ENCODE peak calls at places on chromosomes 7 and 10, in six cellular contexts. One of them, this sample, is unnamed.

GRCh38 chr7:137628211-137628610 is 218.6 kb downstream of the DGKI start:
- DNase-seq in progenitor cell of endocrine pancreas: no peak
- DNase-seq in NCI-H1417: no peak
- DNase-seq in A172: no peak
- DNase-seq in stomach: no peak
- DNase-seq in activated gamma-delta T cell treated with Interleukin-2 at 50 U/mL for 16 hours: no peak
- DNase-seq in this sample: no peak

GRCh38 chr7:142802301-142802700 is 31.5 kb downstream of the PRSS2 start:
- DNase-seq in progenitor cell of endocrine pancreas: no peak
- DNase-seq in NCI-H1417: no peak
- DNase-seq in A172: no peak
- DNase-seq in stomach: no peak
- DNase-seq in activated gamma-delta T cell treated with Interleukin-2 at 50 U/mL for 16 hours: no peak
- DNase-seq in this sample: no peak

GRCh38 chr10:126222736-126223511 is 165.4 kb downstream of the ADAM12 start:
- DNase-seq in progenitor cell of endocrine pancreas: no peak
- DNase-seq in NCI-H1417: no peak
- DNase-seq in A172: no peak
- DNase-seq in stomach: no peak
- DNase-seq in activated gamma-delta T cell treated with Interleukin-2 at 50 U/mL for 16 hours: no peak
- DNase-seq in this sample: no peak

GRCh38 chr10:50027195-50027594 is 39.0 kb downstream of the AGAP6 start:
- DNase-seq in progenitor cell of endocrine pancreas: no peak
- DNase-seq in NCI-H1417: no peak
- DNase-seq in A172: no peak
- DNase-seq in stomach: no peak
- DNase-seq in activated gamma-delta T cell treated with Interleukin-2 at 50 U/mL for 16 hours: no peak
- DNase-seq in this sample: no peak

GRCh38 chr7:67854784-67855183 is 858.2 kb downstream of the TYW1 start:
- DNase-seq in progenitor cell of endocrine pancreas: no peak
- DNase-seq in NCI-H1417: no peak
- DNase-seq in A172: no peak
- DNase-seq in stomach: no peak
- DNase-seq in activated gamma-delta T cell treated with Interleukin-2 at 50 U/mL for 16 hours: no peak
- DNase-seq in this sample: no peak

GRCh38 chr7:13414181-13414580 is 575.3 kb downstream of the ETV1 start:
- DNase-seq in progenitor cell of endocrine pancreas: no peak
- DNase-seq in NCI-H1417: no peak
- DNase-seq in A172: no peak
- DNase-seq in stomach: no peak
- DNase-seq in activated gamma-delta T cell treated with Interleukin-2 at 50 U/mL for 16 hours: no peak
- DNase-seq in this sample: no peak

GRCh38 chr7:74418538-74418937 is 35.2 kb upstream of the GTF2IRD1 start:
- DNase-seq in progenitor cell of endocrine pancreas: no peak
- DNase-seq in NCI-H1417: no peak
- DNase-seq in A172: no peak
- DNase-seq in stomach: no peak
- DNase-seq in activated gamma-delta T cell treated with Interleukin-2 at 50 U/mL for 16 hours: no peak
- DNase-seq in this sample: no peak

GRCh38 chr7:1366801-1367405 is 92.4 kb downstream of the MICALL2 start:
- DNase-seq in progenitor cell of endocrine pancreas: no peak
- DNase-seq in NCI-H1417: no peak
- DNase-seq in A172: no peak
- DNase-seq in stomach: no peak
- DNase-seq in activated gamma-delta T cell treated with Interleukin-2 at 50 U/mL for 16 hours: no peak
- DNase-seq in this sample: no peak

GRCh38 chr7:11212080-11212711 is 238.5 kb downstream of the PHF14 start:
- DNase-seq in progenitor cell of endocrine pancreas: peak
- DNase-seq in NCI-H1417: peak
- DNase-seq in A172: peak
- DNase-seq in stomach: peak
- DNase-seq in activated gamma-delta T cell treated with Interleukin-2 at 50 U/mL for 16 hours: peak
- DNase-seq in this sample: no peak

GRCh38 chr7:135744938-135745701 is 3.5 kb downstream of the FAM180A start:
- DNase-seq in progenitor cell of endocrine pancreas: no peak
- DNase-seq in NCI-H1417: no peak
- DNase-seq in A172: peak
- DNase-seq in stomach: no peak
- DNase-seq in activated gamma-delta T cell treated with Interleukin-2 at 50 U/mL for 16 hours: no peak
- DNase-seq in this sample: no peak

GRCh38 chr7:128497405-128497804 is 20.9 kb downstream of the METTL2B start:
- DNase-seq in progenitor cell of endocrine pancreas: no peak
- DNase-seq in NCI-H1417: no peak
- DNase-seq in A172: no peak
- DNase-seq in stomach: no peak
- DNase-seq in activated gamma-delta T cell treated with Interleukin-2 at 50 U/mL for 16 hours: no peak
- DNase-seq in this sample: peak

GRCh38 chr7:139660317-139661042 is 117.3 kb downstream of the HIPK2 start:
- DNase-seq in progenitor cell of endocrine pancreas: no peak
- DNase-seq in NCI-H1417: no peak
- DNase-seq in A172: no peak
- DNase-seq in stomach: peak
- DNase-seq in activated gamma-delta T cell treated with Interleukin-2 at 50 U/mL for 16 hours: no peak
- DNase-seq in this sample: no peak

GRCh38 chr7:10122573-10123100 is 851.0 kb upstream of the PHF14 start:
- DNase-seq in progenitor cell of endocrine pancreas: no peak
- DNase-seq in NCI-H1417: peak
- DNase-seq in A172: no peak
- DNase-seq in stomach: no peak
- DNase-seq in activated gamma-delta T cell treated with Interleukin-2 at 50 U/mL for 16 hours: no peak
- DNase-seq in this sample: no peak

GRCh38 chr10:131874991-131875451 is 25.8 kb upstream of the PPP2R2D start:
- DNase-seq in progenitor cell of endocrine pancreas: peak
- DNase-seq in NCI-H1417: peak
- DNase-seq in A172: peak
- DNase-seq in stomach: peak
- DNase-seq in activated gamma-delta T cell treated with Interleukin-2 at 50 U/mL for 16 hours: peak
- DNase-seq in this sample: peak

GRCh38 chr7:30276203-30276900 is 8.0 kb upstream of the ZNRF2 start:
- DNase-seq in progenitor cell of endocrine pancreas: peak
- DNase-seq in NCI-H1417: peak
- DNase-seq in A172: peak
- DNase-seq in stomach: peak
- DNase-seq in activated gamma-delta T cell treated with Interleukin-2 at 50 U/mL for 16 hours: peak
- DNase-seq in this sample: no peak

GRCh38 chr7:116984917-116985316 is 31.6 kb downstream of the ST7 start:
- DNase-seq in progenitor cell of endocrine pancreas: no peak
- DNase-seq in NCI-H1417: no peak
- DNase-seq in A172: peak
- DNase-seq in stomach: no peak
- DNase-seq in activated gamma-delta T cell treated with Interleukin-2 at 50 U/mL for 16 hours: no peak
- DNase-seq in this sample: no peak

GRCh38 chr10:113854757-113855626 is 531 bp downstream of the NHLRC2 start:
- DNase-seq in progenitor cell of endocrine pancreas: peak
- DNase-seq in NCI-H1417: peak
- DNase-seq in A172: peak
- DNase-seq in stomach: peak
- DNase-seq in activated gamma-delta T cell treated with Interleukin-2 at 50 U/mL for 16 hours: peak
- DNase-seq in this sample: peak

GRCh38 chr7:32518534-32519140 is 23.3 kb downstream of the AVL9 start:
- DNase-seq in progenitor cell of endocrine pancreas: no peak
- DNase-seq in NCI-H1417: peak
- DNase-seq in A172: peak
- DNase-seq in stomach: no peak
- DNase-seq in activated gamma-delta T cell treated with Interleukin-2 at 50 U/mL for 16 hours: no peak
- DNase-seq in this sample: no peak

GRCh38 chr7:110754649-110755048 is 336.3 kb upstream of the LRRN3 start:
- DNase-seq in progenitor cell of endocrine pancreas: no peak
- DNase-seq in NCI-H1417: no peak
- DNase-seq in A172: no peak
- DNase-seq in stomach: no peak
- DNase-seq in activated gamma-delta T cell treated with Interleukin-2 at 50 U/mL for 16 hours: no peak
- DNase-seq in this sample: no peak

GRCh38 chr7:75611557-75612178 is 119.5 kb downstream of the SPDYE5 start:
- DNase-seq in progenitor cell of endocrine pancreas: no peak
- DNase-seq in NCI-H1417: no peak
- DNase-seq in A172: no peak
- DNase-seq in stomach: peak
- DNase-seq in activated gamma-delta T cell treated with Interleukin-2 at 50 U/mL for 16 hours: no peak
- DNase-seq in this sample: peak

GRCh38 chr7:44748042-44748947 is at the start of gene ZMIZ2:
- DNase-seq in progenitor cell of endocrine pancreas: peak
- DNase-seq in NCI-H1417: peak
- DNase-seq in A172: peak
- DNase-seq in stomach: peak
- DNase-seq in activated gamma-delta T cell treated with Interleukin-2 at 50 U/mL for 16 hours: peak
- DNase-seq in this sample: peak

GRCh38 chr7:75872073-75872782 is 6.6 kb upstream of the RHBDD2 start:
- DNase-seq in progenitor cell of endocrine pancreas: no peak
- DNase-seq in NCI-H1417: no peak
- DNase-seq in A172: peak
- DNase-seq in stomach: no peak
- DNase-seq in activated gamma-delta T cell treated with Interleukin-2 at 50 U/mL for 16 hours: no peak
- DNase-seq in this sample: no peak

GRCh38 chr10:122113161-122113944 is 124.4 kb downstream of the TACC2 start:
- DNase-seq in progenitor cell of endocrine pancreas: peak
- DNase-seq in NCI-H1417: no peak
- DNase-seq in A172: peak
- DNase-seq in stomach: peak
- DNase-seq in activated gamma-delta T cell treated with Interleukin-2 at 50 U/mL for 16 hours: no peak
- DNase-seq in this sample: peak

GRCh38 chr10:28217848-28218247 is 85.0 kb downstream of the MPP7 start:
- DNase-seq in progenitor cell of endocrine pancreas: no peak
- DNase-seq in NCI-H1417: no peak
- DNase-seq in A172: peak
- DNase-seq in stomach: no peak
- DNase-seq in activated gamma-delta T cell treated with Interleukin-2 at 50 U/mL for 16 hours: no peak
- DNase-seq in this sample: no peak

GRCh38 chr10:17123062-17123661 is 6.4 kb downstream of the CUBN start:
- DNase-seq in progenitor cell of endocrine pancreas: no peak
- DNase-seq in NCI-H1417: no peak
- DNase-seq in A172: peak
- DNase-seq in stomach: no peak
- DNase-seq in activated gamma-delta T cell treated with Interleukin-2 at 50 U/mL for 16 hours: no peak
- DNase-seq in this sample: no peak

GRCh38 chr7:45179666-45180065 is 22.1 kb downstream of the RAMP3 start:
- DNase-seq in progenitor cell of endocrine pancreas: no peak
- DNase-seq in NCI-H1417: no peak
- DNase-seq in A172: no peak
- DNase-seq in stomach: no peak
- DNase-seq in activated gamma-delta T cell treated with Interleukin-2 at 50 U/mL for 16 hours: no peak
- DNase-seq in this sample: peak

GRCh38 chr7:13687500-13687899 is 302.0 kb downstream of the ETV1 start:
- DNase-seq in progenitor cell of endocrine pancreas: no peak
- DNase-seq in NCI-H1417: peak
- DNase-seq in A172: no peak
- DNase-seq in stomach: no peak
- DNase-seq in activated gamma-delta T cell treated with Interleukin-2 at 50 U/mL for 16 hours: no peak
- DNase-seq in this sample: no peak

GRCh38 chr10:119377905-119378736 is 164.4 kb downstream of the RGS10 start:
- DNase-seq in progenitor cell of endocrine pancreas: no peak
- DNase-seq in NCI-H1417: peak
- DNase-seq in A172: no peak
- DNase-seq in stomach: no peak
- DNase-seq in activated gamma-delta T cell treated with Interleukin-2 at 50 U/mL for 16 hours: no peak
- DNase-seq in this sample: no peak

GRCh38 chr10:69896601-69897000 is 94.9 kb downstream of the COL13A1 start:
- DNase-seq in progenitor cell of endocrine pancreas: no peak
- DNase-seq in NCI-H1417: peak
- DNase-seq in A172: no peak
- DNase-seq in stomach: no peak
- DNase-seq in activated gamma-delta T cell treated with Interleukin-2 at 50 U/mL for 16 hours: no peak
- DNase-seq in this sample: no peak

GRCh38 chr7:24821045-24821853 is 64.0 kb upstream of the GSDME start:
- DNase-seq in progenitor cell of endocrine pancreas: no peak
- DNase-seq in NCI-H1417: peak
- DNase-seq in A172: peak
- DNase-seq in stomach: peak
- DNase-seq in activated gamma-delta T cell treated with Interleukin-2 at 50 U/mL for 16 hours: peak
- DNase-seq in this sample: peak

GRCh38 chr10:29733323-29733722 is 98.6 kb upstream of the SVIL start:
- DNase-seq in progenitor cell of endocrine pancreas: no peak
- DNase-seq in NCI-H1417: no peak
- DNase-seq in A172: no peak
- DNase-seq in stomach: no peak
- DNase-seq in activated gamma-delta T cell treated with Interleukin-2 at 50 U/mL for 16 hours: no peak
- DNase-seq in this sample: no peak

GRCh38 chr7:25537678-25538375 is 309.5 kb upstream of the NPVF start:
- DNase-seq in progenitor cell of endocrine pancreas: no peak
- DNase-seq in NCI-H1417: no peak
- DNase-seq in A172: no peak
- DNase-seq in stomach: no peak
- DNase-seq in activated gamma-delta T cell treated with Interleukin-2 at 50 U/mL for 16 hours: no peak
- DNase-seq in this sample: no peak

GRCh38 chr7:1210321-1210978 is 22.2 kb upstream of the UNCX start:
- DNase-seq in progenitor cell of endocrine pancreas: no peak
- DNase-seq in NCI-H1417: peak
- DNase-seq in A172: no peak
- DNase-seq in stomach: no peak
- DNase-seq in activated gamma-delta T cell treated with Interleukin-2 at 50 U/mL for 16 hours: no peak
- DNase-seq in this sample: no peak

GRCh38 chr10:27542324-27542723 is 38.2 kb downstream of the RAB18 start:
- DNase-seq in progenitor cell of endocrine pancreas: no peak
- DNase-seq in NCI-H1417: no peak
- DNase-seq in A172: no peak
- DNase-seq in stomach: no peak
- DNase-seq in activated gamma-delta T cell treated with Interleukin-2 at 50 U/mL for 16 hours: no peak
- DNase-seq in this sample: no peak

GRCh38 chr10:23081156-23081833 is 14.1 kb upstream of the MSRB2 start:
- DNase-seq in progenitor cell of endocrine pancreas: no peak
- DNase-seq in NCI-H1417: no peak
- DNase-seq in A172: no peak
- DNase-seq in stomach: no peak
- DNase-seq in activated gamma-delta T cell treated with Interleukin-2 at 50 U/mL for 16 hours: no peak
- DNase-seq in this sample: no peak

GRCh38 chr10:45602836-45603235 is 69.7 kb downstream of the ZFAND4 start:
- DNase-seq in progenitor cell of endocrine pancreas: no peak
- DNase-seq in NCI-H1417: no peak
- DNase-seq in A172: no peak
- DNase-seq in stomach: no peak
- DNase-seq in activated gamma-delta T cell treated with Interleukin-2 at 50 U/mL for 16 hours: no peak
- DNase-seq in this sample: no peak

This sample was measured in posterior vena cava.